ENCODE peak calls at places on chromosomes 2 and 18, in six cellular contexts. F is cardiac muscle cell, C is lower lobe of right lung, R is retinal pigment epithelial cell, W is tibial nerve, B is foreskin fibroblast. P is an unnamed sample.

GRCh38 chr2:238090887-238091286 is 9.3 kb upstream of the ESPNL start:
- DNase-seq in F (no peak), C (no peak), R (no peak), W (no peak), B (no peak), P (no peak)

GRCh38 chr18:7272268-7273049 is 41.6 kb downstream of the LRRC30 start:
- DNase-seq in F (peak; percentile 86), C (peak; percentile 72), R (no peak), W (peak; percentile 59), B (peak; percentile 46), P (peak; percentile 87)

GRCh38 chr2:198597648-198598047 is 793.3 kb downstream of the PLCL1 start:
- DNase-seq in F (no peak), C (no peak), R (no peak), W (no peak), B (no peak), P (no peak)

GRCh38 chr2:241775223-241776177 is 1.1 kb upstream of the GAL3ST2 start:
- DNase-seq in F (no peak), C (no peak), R (no peak), W (no peak), B (no peak), P (no peak)

GRCh38 chr2:156955701-156956100 is 301.8 kb upstream of the GALNT5 start:
- DNase-seq in F (no peak), C (no peak), R (no peak), W (no peak), B (no peak), P (no peak)

GRCh38 chr2:167957662-167958061 is 289.7 kb downstream of the STK39 start:
- DNase-seq in F (no peak), C (no peak), R (no peak), W (no peak), B (no peak), P (no peak)

GRCh38 chr2:176562359-176563043 is 293.3 kb downstream of the MTX2 start:
- DNase-seq in F (no peak), C (no peak), R (no peak), W (no peak), B (no peak), P (peak; percentile 79)

GRCh38 chr2:43178055-43178598 is 48.3 kb downstream of the ZFP36L2 start:
- DNase-seq in F (no peak), C (no peak), R (no peak), W (no peak), B (no peak), P (no peak)

GRCh38 chr2:137865954-137866540 is 98.2 kb upstream of the HNMT start:
- DNase-seq in F (peak; percentile 76), C (no peak), R (no peak), W (peak; percentile 23), B (peak; percentile 10), P (peak; percentile 68)

GRCh38 chr2:24076849-24077534 is 866 bp upstream of the SF3B6 start:
- DNase-seq in F (peak; percentile 24), C (no peak), R (no peak), W (peak; percentile 12), B (no peak), P (peak; percentile 31)

GRCh38 chr2:62293490-62294212 is 97.7 kb downstream of the B3GNT2 start:
- DNase-seq in F (peak; percentile 35), C (peak; percentile 90), R (no peak), W (peak; percentile 40), B (no peak), P (peak; percentile 25)

GRCh38 chr2:95267458-95268207 is 6.6 kb upstream of the PROM2 start:
- DNase-seq in F (no peak), C (peak; percentile 21), R (peak; percentile 36), W (no peak), B (no peak), P (no peak)

GRCh38 chr18:76957384-76958355 is 135.3 kb downstream of the ZNF236 start:
- DNase-seq in F (no peak), C (no peak), R (no peak), W (no peak), B (no peak), P (peak; percentile 46)

GRCh38 chr18:35076556-35076955 is 35.3 kb downstream of the MAPRE2 start:
- DNase-seq in F (no peak), C (no peak), R (peak; percentile 42), W (no peak), B (peak; percentile 50), P (peak; percentile 82)

GRCh38 chr2:28387082-28387960 is 5.3 kb upstream of the FOSL2 start:
- DNase-seq in F (no peak), C (no peak), R (no peak), W (no peak), B (no peak), P (peak; percentile 76)

GRCh38 chr2:172772637-172773036 is 37.0 kb downstream of the RAPGEF4 start:
- DNase-seq in F (no peak), C (no peak), R (peak; percentile 97), W (no peak), B (peak; percentile 37), P (peak; percentile 27)

GRCh38 chr2:11112870-11113428 is 42.3 kb upstream of the SLC66A3 start:
- DNase-seq in F (no peak), C (no peak), R (no peak), W (no peak), B (no peak), P (no peak)

GRCh38 chr18:11327656-11328055 is 178.3 kb upstream of the PIEZO2 start:
- DNase-seq in F (no peak), C (no peak), R (peak; percentile 97), W (no peak), B (no peak), P (peak; percentile 58)

GRCh38 chr2:55781542-55781941 is 87.9 kb upstream of the PNPT1 start:
- DNase-seq in F (no peak), C (no peak), R (no peak), W (no peak), B (no peak), P (no peak)

GRCh38 chr2:47640356-47640755 is 142.6 kb upstream of the MSH6 start:
- DNase-seq in F (no peak), C (no peak), R (no peak), W (no peak), B (no peak), P (no peak)

GRCh38 chr2:109058215-109058614 is 69.2 kb upstream of the EDAR start:
- DNase-seq in F (peak; percentile 58), C (no peak), R (peak; percentile 11), W (no peak), B (no peak), P (no peak)

GRCh38 chr2:70551156-70551555 is 2.5 kb downstream of the TGFA start:
- DNase-seq in F (no peak), C (no peak), R (no peak), W (no peak), B (no peak), P (no peak)

GRCh38 chr2:128841803-128842202 is 523.1 kb upstream of the HS6ST1 start:
- DNase-seq in F (no peak), C (no peak), R (no peak), W (no peak), B (no peak), P (no peak)

GRCh38 chr18:62450546-62451395 is 72.1 kb upstream of the ZCCHC2 start:
- DNase-seq in F (peak; percentile 19), C (peak; percentile 77), R (peak; percentile 87), W (peak; percentile 21), B (peak; percentile 74), P (peak; percentile 83)

GRCh38 chr2:74461187-74462053 is 3.2 kb downstream of the WBP1 start:
- DNase-seq in F (peak; percentile 11), C (no peak), R (no peak), W (no peak), B (no peak), P (peak; percentile 11)

GRCh38 chr2:101442667-101443061 is 32.2 kb downstream of the RFX8 start:
- DNase-seq in F (no peak), C (no peak), R (no peak), W (no peak), B (no peak), P (no peak)

GRCh38 chr18:77366725-77367641 is 117.3 kb downstream of the GALR1 start:
- DNase-seq in F (no peak), C (no peak), R (no peak), W (peak; percentile 52), B (no peak), P (peak; percentile 33)

GRCh38 chr2:54470241-54470938 is 14.3 kb downstream of the SPTBN1 start:
- DNase-seq in F (peak; percentile 62), C (no peak), R (peak; percentile 78), W (no peak), B (peak; percentile 42), P (peak; percentile 84)

DNA sequence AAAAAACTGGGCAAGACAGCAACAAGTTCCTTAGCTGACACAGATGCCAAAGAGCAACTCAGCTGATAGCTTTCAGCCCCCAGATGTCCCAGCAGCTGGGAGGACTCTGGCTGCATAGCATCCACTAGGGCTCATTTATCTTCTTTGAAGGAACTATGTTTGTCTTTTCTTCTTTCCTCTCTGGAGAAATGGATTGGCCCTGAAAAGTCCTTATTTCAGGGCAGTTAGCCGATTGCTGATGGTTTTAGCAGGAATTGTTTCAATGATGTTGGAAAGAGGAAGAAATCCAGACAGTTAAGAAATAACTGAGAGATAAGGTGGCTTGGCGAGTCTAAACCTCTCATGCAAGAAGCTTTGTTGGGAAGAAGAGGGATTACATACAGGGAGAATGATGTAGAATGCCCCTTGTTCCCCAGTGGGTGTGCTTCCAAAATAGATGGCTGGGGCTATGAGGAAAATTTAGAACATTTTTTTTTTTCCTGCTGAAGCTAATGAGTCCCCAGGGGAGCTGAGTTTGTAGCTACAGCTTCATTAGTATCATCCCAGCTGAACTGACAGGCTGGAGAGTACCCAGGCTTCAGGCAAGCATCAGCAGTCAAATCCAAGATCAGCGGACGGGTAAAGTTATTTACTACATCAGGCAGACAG is 33.6 kb upstream of the SERPINE2 start:
- DNase-seq in F (no peak), C (no peak), R (no peak), W (no peak), B (no peak), P (peak; percentile 11)
- TF ChIP-seq CTCF in F (no peak), C (no peak), R (no peak), W (no peak), B (no peak), P (no peak)

DNA sequence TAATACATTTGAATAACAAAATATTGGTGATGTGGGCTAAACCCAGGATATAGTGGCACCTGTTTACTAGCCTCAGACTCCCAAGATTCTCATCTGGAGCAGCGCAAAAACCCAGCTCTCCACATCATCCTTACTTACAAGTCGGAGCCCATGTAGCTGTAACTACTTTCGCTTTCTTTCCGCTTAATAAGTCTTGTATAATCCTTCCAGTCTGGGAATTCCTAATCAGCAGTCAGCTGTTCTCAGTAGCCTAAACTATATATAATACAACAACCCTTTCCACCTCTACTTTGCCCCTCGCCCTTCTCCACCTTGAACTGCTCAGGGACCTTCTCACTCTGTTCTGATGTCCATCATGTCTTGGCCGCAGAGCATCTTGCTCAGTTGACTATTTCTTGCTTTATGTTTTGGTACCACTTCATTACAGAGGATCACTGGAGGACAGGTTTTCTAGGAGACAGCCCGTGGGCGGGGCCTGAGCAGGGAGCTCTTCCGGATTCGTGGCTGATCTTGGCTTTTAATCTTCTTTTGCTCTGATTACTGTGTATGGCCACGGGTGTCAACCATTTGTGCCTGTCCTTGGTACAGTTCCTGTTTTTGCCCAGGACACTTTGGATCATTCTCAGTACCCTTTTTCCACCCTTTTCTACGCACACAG is 119.9 kb upstream of the SERTAD2 start:
- DNase-seq in F (no peak), C (no peak), R (peak; percentile 78), W (no peak), B (no peak), P (no peak)
- H3K4me3 ChIP-seq in F (no peak overlapping the region), C (no peak overlapping the region), R (peak overlapping the region; percentile 47), W (no peak overlapping the region), B (no peak overlapping the region), P (no peak overlapping the region)

GRCh38 chr2:17672583-17673317 is 80.9 kb downstream of the SMC6 start:
- DNase-seq in F (no peak), C (no peak), R (peak; percentile 4), W (no peak), B (peak; percentile 45), P (peak; percentile 30)
- TF ChIP-seq CTCF in F (no peak), C (no peak), R (no peak), W (no peak), B (no peak), P (peak; percentile 22)

GRCh38 chr2:8329660-8330622 is 351.9 kb upstream of the ID2 start:
- DNase-seq in F (no peak), C (no peak), R (no peak), W (no peak), B (no peak), P (no peak)
- H3K4me3 ChIP-seq in F (no peak overlapping the region), C (no peak overlapping the region), R (no peak overlapping the region), W (no peak overlapping the region), B (no peak overlapping the region), P (no peak overlapping the region)